ENCODE peak calls at places on chromosomes 6 and 20, in four cellular contexts. B is lung; Z is CD4-positive, alpha-beta memory T cell; H is transverse colon. X is an unnamed sample.

GRCh38 chr20:47080365-47080764 is 185.7 kb downstream of the EYA2 start:
- DNase-seq in B (no peak), Z (no peak), H (no peak), X (no peak)

GRCh38 chr6:137999815-138000214 is 107.4 kb downstream of the PERP start:
- DNase-seq in B (no peak), Z (no peak), H (no peak), X (no peak)

GRCh38 chr6:157885211-157885788 is 62.3 kb downstream of the SNX9 start:
- DNase-seq in B (no peak), Z (peak), H (no peak), X (no peak)

GRCh38 chr6:55437141-55437540 is 109.9 kb downstream of the GFRAL start:
- DNase-seq in B (no peak), Z (no peak), H (no peak), X (no peak)

GRCh38 chr20:63639093-63639860 is 12.4 kb upstream of the GMEB2 start:
- DNase-seq in B (no peak), Z (peak), H (peak), X (peak)

GRCh38 chr6:15207923-15208322 is 37.9 kb upstream of the JARID2 start:
- DNase-seq in B (no peak), Z (no peak), H (no peak), X (no peak)

GRCh38 chr6:91276315-91276714 is 689.4 kb upstream of the MAP3K7 start:
- DNase-seq in B (no peak), Z (no peak), H (no peak), X (no peak)

GRCh38 chr20:7226156-7226555 is 458.7 kb downstream of the BMP2 start:
- DNase-seq in B (no peak), Z (no peak), H (no peak), X (no peak)

GRCh38 chr20:47360489-47361267 is 4.2 kb upstream of the ZMYND8 start:
- DNase-seq in B (peak), Z (no peak), H (peak), X (no peak)

GRCh38 chr6:51028271-51028670 is 209.6 kb downstream of the TFAP2B start:
- DNase-seq in B (no peak), Z (no peak), H (no peak), X (no peak)

DNA sequence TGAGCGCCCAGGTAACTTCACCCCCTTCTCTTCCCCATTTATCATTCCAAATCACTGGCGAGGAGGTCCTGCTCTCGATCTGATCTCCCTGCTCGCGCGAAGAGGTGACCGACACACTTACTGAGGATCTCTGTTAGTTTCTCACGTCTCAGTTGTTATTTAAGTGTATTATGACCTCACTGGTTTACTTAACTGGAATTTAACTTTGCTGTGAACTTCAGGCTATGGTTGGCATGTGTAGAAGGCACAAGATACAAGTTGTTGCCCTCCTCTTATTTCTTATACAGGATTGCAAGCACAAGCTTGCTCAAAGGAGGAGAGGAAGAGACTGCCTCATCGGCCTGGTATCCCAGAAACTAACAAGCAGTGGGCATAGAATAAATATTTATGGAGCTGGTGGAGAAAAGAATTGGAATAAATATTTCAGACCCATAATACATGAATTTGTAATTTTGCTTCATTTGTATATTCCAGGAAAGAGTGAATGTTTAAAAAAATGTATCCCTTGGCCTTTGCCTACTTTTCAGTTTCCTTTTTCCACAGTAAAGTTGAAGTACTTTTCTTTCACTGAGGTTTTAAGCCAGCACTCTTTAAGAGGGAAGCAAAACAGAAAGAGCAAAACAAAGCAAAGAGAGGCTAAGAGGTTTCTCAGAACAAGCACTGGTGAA is 1.3 kb downstream of the RNF217 start:
- DNase-seq in B (no peak), Z (no peak), H (no peak), X (no peak)
- H3K4me3 ChIP-seq in B (peak), Z (no peak), H (peak), X (no peak)

DNA sequence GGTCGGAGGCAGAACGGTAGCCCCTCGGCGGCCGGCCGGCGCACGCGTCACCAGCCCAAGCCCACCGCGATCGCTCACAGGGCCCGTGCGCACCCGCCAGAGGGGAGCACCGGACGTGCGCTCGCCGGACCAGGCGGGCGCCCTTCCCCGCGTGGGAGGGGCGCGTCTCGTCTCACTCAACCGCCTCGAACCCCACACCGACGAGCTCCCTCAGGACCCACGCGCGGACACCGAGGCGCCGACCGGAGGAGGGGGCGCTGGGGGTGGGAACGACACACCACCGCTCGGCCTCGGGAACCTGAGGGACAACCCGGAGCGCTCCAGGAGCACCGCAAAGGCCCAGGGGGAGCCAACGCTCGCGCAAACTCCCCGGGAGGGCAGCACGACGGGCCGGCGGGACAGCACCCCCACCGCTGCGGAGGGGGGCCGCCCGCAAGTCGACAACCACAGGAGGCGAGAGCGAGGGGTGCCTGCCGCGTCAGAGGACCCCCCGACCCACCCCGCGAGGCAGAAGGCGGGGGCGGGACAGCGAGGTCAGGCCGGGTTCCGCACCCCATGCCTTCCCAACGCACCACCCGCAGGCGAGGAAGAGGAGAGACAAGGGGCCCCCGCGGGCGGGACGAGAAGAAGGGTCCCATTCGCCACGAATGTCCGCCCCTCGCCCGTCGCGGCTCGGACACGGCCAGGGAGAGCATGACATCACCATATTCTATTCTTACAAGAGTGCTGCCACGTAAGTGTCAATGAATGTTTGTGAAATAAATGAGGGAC is 512.7 kb upstream of the ZNF337 start:
- DNase-seq in B (no peak), Z (no peak), H (no peak), X (no peak)
- H3K4me3 ChIP-seq in B (peak), Z (peak), H (no peak), X (no peak)

GRCh38 chr20:50579511-50579910 is 69.3 kb downstream of the PTPN1 start:
- DNase-seq in B (no peak), Z (no peak), H (no peak), X (no peak)

GRCh38 chr20:50580016-50580747 is 70.0 kb downstream of the PTPN1 start:
- DNase-seq in B (peak), Z (peak), H (peak), X (peak)

GRCh38 chr20:50577175-50578018 is 67.2 kb downstream of the PTPN1 start:
- DNase-seq in B (peak), Z (no peak), H (peak), X (no peak)

GRCh38 chr20:50578061-50578777 is 68.0 kb downstream of the PTPN1 start:
- DNase-seq in B (no peak), Z (no peak), H (peak), X (no peak)

DNA sequence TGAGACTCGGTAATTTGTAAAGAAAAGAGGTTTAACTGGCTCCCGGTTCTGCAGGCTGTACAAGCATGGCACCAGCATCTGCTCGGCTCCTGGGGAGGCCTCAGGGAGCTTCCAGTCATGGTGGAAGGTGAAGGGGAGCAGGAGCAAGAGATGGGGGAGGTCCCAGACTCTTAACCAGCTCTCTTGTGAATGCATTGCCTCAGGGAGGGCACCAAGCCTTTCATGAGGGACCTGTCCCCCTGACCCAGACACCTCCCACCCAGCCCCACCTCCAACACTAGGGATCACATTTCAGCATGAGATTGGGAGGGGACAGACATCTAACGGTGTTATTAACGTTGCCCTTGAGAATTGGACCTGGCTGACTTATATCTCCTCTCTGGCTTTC is 68.6 kb downstream of the PTPN1 start:
- DNase-seq in B (no peak), Z (no peak), H (no peak), X (no peak)
- H3K4me3 ChIP-seq in B (no peak), Z (no peak), H (no peak), X (no peak)

GRCh38 chr20:31863296-31864085 is 6.8 kb downstream of the DUSP15 start:
- DNase-seq in B (no peak), Z (no peak), H (peak), X (no peak)

GRCh38 chr20:31861346-31862156 is 8.8 kb downstream of the DUSP15 start:
- DNase-seq in B (peak), Z (peak), H (peak), X (peak)

GRCh38 chr20:31860431-31861345 is 9.6 kb downstream of the DUSP15 start:
- DNase-seq in B (no peak), Z (no peak), H (peak), X (no peak)

GRCh38 chr20:31862506-31862905 is 7.8 kb downstream of the DUSP15 start:
- DNase-seq in B (no peak), Z (no peak), H (no peak), X (no peak)

DNA sequence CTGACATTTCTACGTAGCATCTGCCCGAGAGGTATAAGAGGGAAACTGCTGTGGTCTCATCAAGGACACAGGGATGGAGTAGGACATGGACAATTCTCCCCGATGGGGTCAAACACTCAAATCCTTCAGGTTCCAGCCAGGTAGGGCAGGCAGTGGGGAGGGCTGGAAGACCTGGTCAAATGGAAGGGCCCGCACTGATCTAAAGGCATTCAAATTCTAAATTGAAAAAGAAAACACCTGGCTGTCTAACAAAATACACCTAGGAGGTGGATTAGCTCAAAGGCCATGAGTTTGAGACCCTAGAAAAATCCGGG is 8.2 kb downstream of the DUSP15 start:
- DNase-seq in B (no peak), Z (no peak), H (no peak), X (no peak)
- H3K4me3 ChIP-seq in B (no peak), Z (no peak), H (no peak), X (no peak)

GRCh38 chr20:35302421-35303335 is 10.5 kb upstream of the FAM83C start:
- DNase-seq in B (no peak), Z (no peak), H (no peak), X (no peak)
- H3K4me3 ChIP-seq in B (no peak), Z (no peak), H (no peak), X (no peak)

GRCh38 chr20:3071266-3071609 is 182 bp upstream of the OXT start:
- DNase-seq in B (no peak), Z (no peak), H (no peak), X (no peak)

GRCh38 chr20:3067139-3068009 is 4.0 kb upstream of the OXT start:
- DNase-seq in B (no peak), Z (no peak), H (no peak), X (no peak)

GRCh38 chr20:3068075-3068474 is 3.3 kb upstream of the OXT start:
- DNase-seq in B (no peak), Z (no peak), H (no peak), X (no peak)

GRCh38 chr20:3071610-3072529 is at the start of gene OXT:
- DNase-seq in B (no peak), Z (peak), H (peak), X (peak)

GRCh38 chr20:3068986-3069900 is 2.2 kb upstream of the OXT start:
- DNase-seq in B (no peak), Z (peak), H (no peak), X (no peak)
- H3K4me3 ChIP-seq in B (no peak), Z (no peak), H (no peak), X (no peak)

GRCh38 chr6:145866449-145867401 is 52.1 kb upstream of the FBXO30 start:
- DNase-seq in B (no peak), Z (peak), H (no peak), X (no peak)

GRCh38 chr6:145865175-145865574 is 50.6 kb upstream of the FBXO30 start:
- DNase-seq in B (no peak), Z (no peak), H (no peak), X (no peak)

GRCh38 chr6:145865595-145865994 is 51.0 kb upstream of the FBXO30 start:
- DNase-seq in B (no peak), Z (no peak), H (no peak), X (no peak)

GRCh38 chr6:145863396-145863795 is 48.8 kb upstream of the FBXO30 start:
- DNase-seq in B (no peak), Z (no peak), H (no peak), X (no peak)

DNA sequence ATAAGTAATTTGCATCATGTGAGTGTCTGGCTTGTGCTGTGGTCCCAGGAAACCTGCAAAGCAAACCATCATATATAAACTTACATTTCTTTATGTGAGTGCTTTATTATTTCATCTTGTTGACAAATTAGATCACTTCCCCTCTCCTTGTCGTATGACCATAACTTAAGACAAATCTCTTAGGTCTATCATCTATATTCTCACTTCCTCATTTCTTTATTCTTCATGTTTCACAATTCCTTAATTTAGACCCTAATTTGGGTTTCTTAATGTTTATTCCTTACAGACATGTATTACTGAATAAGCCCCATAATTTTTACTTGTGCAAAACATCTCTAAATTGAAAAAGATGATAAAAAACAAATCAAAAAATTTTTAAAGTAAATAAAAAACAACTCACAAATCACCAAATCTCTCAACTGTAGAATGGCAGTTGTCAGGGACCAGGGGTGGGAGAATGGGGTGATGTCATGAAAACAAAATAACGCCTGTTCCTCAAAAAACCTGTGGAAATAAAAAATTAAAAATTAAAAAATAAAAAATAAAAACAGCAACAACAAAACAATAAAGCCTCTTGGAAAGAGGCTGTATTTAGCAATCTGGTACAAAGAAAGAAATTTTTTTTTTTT is 49.5 kb upstream of the FBXO30 start:
- DNase-seq in B (no peak), Z (no peak), H (no peak), X (no peak)
- H3K4me3 ChIP-seq in B (no peak), Z (no peak), H (no peak), X (no peak)

DNA sequence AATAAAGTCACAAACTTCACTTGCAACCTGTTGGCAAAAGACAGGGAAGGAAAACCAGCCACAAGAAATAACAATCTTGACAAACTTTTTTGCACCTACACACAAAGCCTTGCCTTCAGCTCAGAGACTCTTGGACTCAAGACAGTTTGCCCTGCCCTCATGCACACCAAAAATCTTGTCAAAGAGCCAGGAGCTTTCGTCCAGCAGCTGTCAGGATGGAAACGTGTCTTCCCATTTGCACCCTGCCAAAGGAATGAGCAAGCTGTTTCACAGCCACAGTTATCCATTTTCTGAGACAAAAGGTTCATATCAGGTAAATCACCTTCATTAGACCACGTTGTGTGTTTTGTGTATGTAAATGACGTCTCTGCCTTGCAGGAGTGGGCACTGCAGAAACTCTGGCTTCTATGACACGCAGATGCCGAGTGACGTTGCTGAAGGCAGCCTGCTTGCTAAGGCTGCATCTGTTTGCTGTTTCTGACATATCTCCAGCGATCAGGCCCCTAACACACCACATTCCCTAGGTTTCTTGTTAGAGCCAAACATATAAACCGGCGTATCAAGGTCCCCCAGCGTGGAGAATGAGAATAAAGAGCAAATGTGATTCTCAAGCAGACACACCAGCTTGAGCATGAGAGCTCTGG is 193.4 kb downstream of the SYNDIG1 start:
- DNase-seq in B (no peak), Z (no peak), H (no peak), X (no peak)
- H3K4me3 ChIP-seq in B (no peak), Z (no peak), H (no peak), X (no peak)

GRCh38 chr6:13813011-13813410 is 1.3 kb downstream of the MCUR1 start:
- DNase-seq in B (no peak), Z (no peak), H (no peak), X (no peak)
- H3K4me3 ChIP-seq in B (peak), Z (no peak), H (peak), X (no peak)

DNA sequence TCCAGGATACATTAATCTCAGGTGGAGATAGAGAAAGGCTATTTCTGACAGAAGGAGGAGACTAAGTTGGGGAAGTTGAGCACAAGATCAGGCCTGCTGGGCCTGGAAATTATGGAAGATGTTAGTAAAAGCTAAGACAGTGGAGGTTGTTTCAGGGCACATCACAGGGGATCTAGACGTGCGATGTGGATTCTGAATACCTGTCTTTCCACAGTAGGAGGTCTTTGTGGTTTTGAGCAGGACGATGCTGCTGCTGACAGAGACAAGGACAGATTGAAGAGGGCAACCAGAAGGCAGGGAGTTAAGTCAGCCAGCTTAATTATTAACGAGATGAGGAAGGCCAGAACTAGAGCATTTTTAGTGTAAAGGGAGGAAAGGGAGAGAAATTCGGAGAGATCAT is 384.9 kb downstream of the MAFB start:
- DNase-seq in B (no peak), Z (no peak), H (no peak), X (no peak)
- H3K4me3 ChIP-seq in B (no peak), Z (no peak), H (no peak), X (no peak)

X was measured in CD8-positive, alpha-beta memory T cell.